ENCODE peak calls at places on chromosomes 12 and 14, in nine cellular contexts. K, Z, W, T, I, V, L, S and J are unnamed samples.

GRCh38 chr12:54383041-54383609 is 1.4 kb downstream of the ZNF385A start:
- DNase-seq in W (no peak), I (no peak), Z (no peak), T (peak), K (peak), V (peak), S (no peak), L (no peak), J (peak)

GRCh38 chr14:22339277-22339676 is 249.7 kb downstream of the DAD1 start:
- DNase-seq in L (no peak), I (peak), T (peak), W (no peak), Z (no peak), S (peak), K (no peak), V (no peak), J (peak)

GRCh38 chr14:26531894-26532293 is 65.9 kb downstream of the NOVA1 start:
- DNase-seq in I (no peak), V (peak), K (peak), L (no peak), W (no peak), Z (no peak), S (no peak), T (peak), J (peak)

GRCh38 chr14:56686416-56686815 is 106.8 kb downstream of the TMEM260 start:
- DNase-seq in V (peak), Z (peak), L (no peak), W (no peak), T (no peak), K (no peak), S (no peak), I (no peak), J (no peak)

GRCh38 chr12:50927356-50927755 is 25.0 kb upstream of the HIGD1C start:
- DNase-seq in S (no peak), I (no peak), Z (no peak), T (no peak), L (no peak), V (no peak), W (no peak), K (no peak), J (no peak)

GRCh38 chr14:52299692-52300278 is 14.3 kb upstream of the PTGER2 start:
- DNase-seq in W (peak), K (peak), T (peak), L (no peak), Z (peak), I (no peak), V (peak), S (no peak), J (peak)

GRCh38 chr14:37145395-37145794 is 27.0 kb downstream of the SLC25A21 start:
- DNase-seq in Z (no peak), L (no peak), I (no peak), K (no peak), T (no peak), V (peak), S (no peak), W (no peak), J (no peak)

GRCh38 chr14:73745571-73746539 is 31.7 kb upstream of the PNMA1 start:
- DNase-seq in K (no peak), V (no peak), W (no peak), S (peak), I (no peak), T (no peak), Z (no peak), L (no peak), J (no peak)

GRCh38 chr14:93880025-93880820 is 46.9 kb upstream of the FAM181A start:
- DNase-seq in W (no peak), V (no peak), L (no peak), T (peak), Z (no peak), S (peak), K (no peak), I (no peak), J (no peak)

GRCh38 chr14:95623195-95623594 is 63.0 kb upstream of the TCL1B start:
- DNase-seq in V (no peak), L (no peak), I (no peak), K (no peak), T (peak), Z (no peak), S (no peak), W (no peak), J (no peak)

GRCh38 chr14:73754911-73755360 is 40.8 kb upstream of the PNMA1 start:
- DNase-seq in I (peak), S (peak), T (peak), W (no peak), L (no peak), K (no peak), V (no peak), Z (no peak), J (peak)

GRCh38 chr12:91551242-91551641 is 368.6 kb upstream of the DCN start:
- DNase-seq in L (no peak), Z (no peak), S (no peak), I (no peak), W (no peak), T (no peak), K (no peak), V (no peak), J (no peak)

GRCh38 chr14:29648045-29648444 is 279.6 kb downstream of the PRKD1 start:
- DNase-seq in W (no peak), I (no peak), T (peak), V (no peak), L (no peak), K (no peak), S (no peak), Z (no peak), J (peak)

GRCh38 chr14:62077676-62078261 is 315.5 kb downstream of the SNAPC1 start:
- DNase-seq in T (no peak), Z (no peak), S (no peak), L (no peak), K (no peak), V (no peak), I (no peak), W (no peak), J (no peak)

GRCh38 chr14:70357985-70358384 is 1.5 kb downstream of the COX16 start:
- DNase-seq in S (no peak), V (no peak), K (no peak), I (no peak), T (no peak), L (no peak), Z (no peak), W (no peak), J (no peak)

GRCh38 chr14:101706509-101707284 is 54.8 kb upstream of the PPP2R5C start:
- DNase-seq in I (no peak), W (no peak), S (no peak), T (peak), L (no peak), K (no peak), Z (no peak), V (no peak), J (no peak)

GRCh38 chr14:102351023-102351422 is 11.7 kb downstream of the CINP start:
- DNase-seq in T (no peak), I (no peak), V (no peak), K (no peak), Z (no peak), L (no peak), S (no peak), W (no peak), J (no peak)

GRCh38 chr12:65640489-65640901 is 183.8 kb upstream of the HMGA2 start:
- DNase-seq in S (no peak), T (peak), K (no peak), I (no peak), W (no peak), Z (no peak), L (no peak), V (no peak), J (peak)

GRCh38 chr12:111598637-111599458 is at the start of gene ATXN2:
- DNase-seq in K (no peak), S (peak), Z (peak), V (no peak), W (no peak), I (peak), L (no peak), T (peak), J (no peak)
- TF ChIP-seq CTCF in K (no peak), S (no peak), Z (no peak), V (no peak), W (no peak), I (no peak), L (no peak), T (no peak), J (no peak)

GRCh38 chr12:41205070-41205715 is 17.1 kb downstream of the PDZRN4 start:
- DNase-seq in T (no peak), V (no peak), L (no peak), Z (peak), K (no peak), W (no peak), I (no peak), S (no peak), J (no peak)
- H3K4me3 ChIP-seq in T (no peak), V (no peak), L (peak), Z (no peak), K (no peak), W (no peak), I (no peak), S (no peak), J (no peak)

DNA sequence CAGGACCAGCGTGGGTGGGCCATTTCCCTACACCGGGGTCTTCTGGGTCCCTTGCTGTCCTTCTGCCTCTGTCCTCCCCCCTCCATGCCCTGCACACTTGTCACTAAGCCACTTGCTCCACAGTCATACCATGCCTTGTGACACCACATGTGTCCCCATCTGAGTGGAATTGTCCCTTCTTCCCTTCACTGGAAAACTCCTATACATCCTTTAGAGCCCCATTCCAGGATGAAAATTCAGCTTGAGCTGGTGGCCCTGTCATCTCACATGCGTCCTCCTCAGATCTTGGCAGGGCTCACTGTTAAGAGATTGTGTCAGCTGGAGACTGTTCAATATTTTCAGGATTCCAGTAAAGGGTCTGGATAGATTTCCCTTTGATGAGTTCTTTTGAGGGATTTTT is 87.4 kb downstream of the DNAH10 start:
- DNase-seq in S (no peak), V (no peak), Z (no peak), L (no peak), I (no peak), T (no peak), W (no peak), K (no peak), J (no peak)
- TF ChIP-seq CTCF in S (no peak), V (no peak), Z (no peak), L (no peak), I (no peak), T (no peak), W (no peak), K (no peak), J (no peak)

DNA sequence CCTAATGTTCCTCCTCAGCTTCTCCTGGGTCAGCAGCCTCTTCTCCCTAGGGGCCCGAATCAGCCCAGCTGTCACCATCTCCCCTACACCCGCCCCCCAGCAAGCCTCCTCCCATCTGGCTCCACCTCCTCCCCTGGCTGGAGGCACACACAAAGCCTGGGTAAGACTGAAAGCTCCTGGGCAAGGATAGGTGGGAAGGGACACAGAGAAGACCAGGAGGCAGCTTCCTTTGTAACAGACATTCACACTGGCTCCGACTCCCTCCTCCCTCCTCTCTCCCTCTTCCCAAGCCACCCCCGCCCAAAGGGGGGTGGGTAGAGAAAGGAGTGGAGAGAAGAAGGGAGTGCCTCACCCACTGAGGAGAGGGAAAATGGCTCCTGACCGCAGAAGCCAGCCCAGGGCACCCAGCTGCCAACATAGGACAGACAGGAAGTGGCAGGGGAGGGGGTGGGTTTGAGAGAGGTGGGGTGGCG is 4.0 kb downstream of the CHD4 start:
- DNase-seq in K (no peak), Z (peak), I (no peak), T (peak), V (peak), L (no peak), W (no peak), S (peak), J (peak)
- H3K4me3 ChIP-seq in K (no peak), Z (peak), I (no peak), T (peak), V (no peak), L (peak), W (no peak), S (peak), J (peak)

GRCh38 chr12:13230500-13230899 is 34.0 kb downstream of the EMP1 start:
- DNase-seq in I (no peak), L (no peak), W (no peak), Z (no peak), S (peak), V (no peak), K (no peak), T (peak), J (no peak)

GRCh38 chr12:13228579-13228978 is 32.1 kb downstream of the EMP1 start:
- DNase-seq in V (no peak), S (no peak), K (no peak), L (no peak), T (no peak), W (no peak), I (no peak), Z (no peak), J (no peak)

GRCh38 chr12:13227191-13227590 is 30.7 kb downstream of the EMP1 start:
- DNase-seq in Z (no peak), V (no peak), L (no peak), K (no peak), W (no peak), S (no peak), T (no peak), I (no peak), J (no peak)

GRCh38 chr12:13234045-13234641 is 37.6 kb downstream of the EMP1 start:
- DNase-seq in L (no peak), I (no peak), W (peak), K (peak), S (peak), T (peak), V (peak), Z (peak), J (peak)

DNA sequence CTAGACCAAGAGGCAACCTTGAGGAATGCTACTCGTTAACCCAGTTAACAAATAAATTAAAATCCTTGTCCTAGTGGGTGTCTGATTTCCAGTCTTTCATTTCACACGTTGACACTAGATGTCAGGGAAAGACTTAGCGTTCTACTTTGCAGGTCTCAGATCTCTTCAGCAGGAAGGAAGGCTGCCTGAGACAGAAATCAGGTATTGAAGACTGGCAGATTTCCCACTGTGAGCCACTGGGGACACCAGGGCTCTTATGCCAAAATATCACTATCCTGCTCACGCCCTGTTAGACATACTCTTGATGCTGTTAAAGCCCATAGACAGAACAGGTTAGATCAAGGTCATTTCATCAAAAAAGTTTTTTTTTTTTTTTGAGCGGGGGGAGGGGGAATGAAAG is 33.0 kb downstream of the EMP1 start:
- DNase-seq in Z (peak), V (no peak), I (no peak), L (no peak), S (no peak), K (peak), W (no peak), T (no peak), J (no peak)
- TF ChIP-seq CTCF in Z (no peak), V (peak), I (no peak), L (no peak), S (no peak), K (no peak), W (no peak), T (no peak), J (no peak)

GRCh38 chr12:108637222-108637621 is 3.5 kb upstream of the SELPLG start:
- DNase-seq in W (no peak), T (no peak), S (no peak), V (no peak), L (no peak), I (no peak), Z (no peak), K (no peak), J (no peak)

GRCh38 chr12:108634225-108634795 is 616 bp upstream of the SELPLG start:
- DNase-seq in S (no peak), K (peak), L (no peak), Z (no peak), I (peak), W (no peak), V (no peak), T (no peak), J (no peak)

GRCh38 chr12:108637631-108638030 is 3.9 kb upstream of the SELPLG start:
- DNase-seq in T (no peak), K (no peak), Z (no peak), I (no peak), S (no peak), W (no peak), V (no peak), L (no peak), J (no peak)

GRCh38 chr12:108635201-108635996 is 1.7 kb upstream of the SELPLG start:
- DNase-seq in T (no peak), S (no peak), K (no peak), W (no peak), I (no peak), L (no peak), V (no peak), Z (peak), J (no peak)

DNA sequence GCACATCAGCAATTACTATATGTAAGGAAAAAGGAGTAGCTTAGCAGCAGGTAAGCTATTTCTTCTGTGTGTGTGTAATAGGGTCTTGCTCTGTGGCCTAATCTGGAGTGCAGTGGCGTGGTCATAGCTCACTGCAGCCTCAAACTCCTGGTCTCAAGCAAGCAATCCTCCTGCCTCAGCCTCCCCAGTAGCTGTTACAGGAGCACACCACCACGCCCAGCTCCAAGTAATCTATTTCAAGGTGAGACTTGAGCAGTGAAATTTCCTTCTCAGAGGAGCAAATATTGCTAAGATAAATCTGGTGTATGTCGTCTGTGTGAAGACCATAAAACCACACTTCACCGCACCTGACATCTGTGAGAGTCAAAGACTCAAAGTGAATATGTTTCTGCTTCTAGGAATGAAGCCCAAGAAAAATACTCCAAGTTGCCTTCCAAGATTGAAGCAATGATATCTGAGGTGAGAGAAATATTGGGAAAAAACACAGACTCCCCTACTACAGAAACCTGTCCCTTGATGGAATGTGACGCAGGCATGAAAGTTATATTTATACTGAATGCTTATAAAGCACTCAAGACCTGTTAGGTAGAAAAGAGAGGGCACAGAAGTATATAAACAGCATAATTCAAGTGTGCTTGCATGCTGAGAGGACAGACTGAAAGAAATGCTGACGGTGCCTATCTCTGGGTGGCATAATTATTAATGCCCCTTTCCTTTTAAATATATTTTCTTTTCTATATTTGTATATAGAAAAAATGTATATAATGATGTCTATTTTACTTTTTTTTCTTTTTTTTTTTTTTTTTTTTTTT is 2.5 kb upstream of the SELPLG start:
- DNase-seq in V (no peak), W (no peak), K (no peak), I (no peak), T (no peak), S (no peak), L (no peak), Z (no peak), J (no peak)
- H3K4me3 ChIP-seq in V (no peak), W (no peak), K (no peak), I (no peak), T (no peak), S (no peak), L (no peak), Z (no peak), J (no peak)

GRCh38 chr12:108514973-108515814 is at the start of gene FICD:
- DNase-seq in S (peak), Z (peak), L (peak), W (peak), T (peak), K (peak), I (peak), V (peak), J (peak)
- TF ChIP-seq CTCF in S (no peak), Z (peak), L (no peak), W (no peak), T (no peak), K (no peak), I (no peak), V (no peak), J (no peak)

GRCh38 chr14:59154383-59154782 is 34.1 kb upstream of the DAAM1 start:
- DNase-seq in L (no peak), V (no peak), I (no peak), T (no peak), W (no peak), S (no peak), K (no peak), Z (no peak), J (peak)
- H3K4me3 ChIP-seq in L (no peak), V (no peak), I (no peak), T (no peak), W (no peak), S (no peak), K (no peak), Z (no peak), J (no peak)

DNA sequence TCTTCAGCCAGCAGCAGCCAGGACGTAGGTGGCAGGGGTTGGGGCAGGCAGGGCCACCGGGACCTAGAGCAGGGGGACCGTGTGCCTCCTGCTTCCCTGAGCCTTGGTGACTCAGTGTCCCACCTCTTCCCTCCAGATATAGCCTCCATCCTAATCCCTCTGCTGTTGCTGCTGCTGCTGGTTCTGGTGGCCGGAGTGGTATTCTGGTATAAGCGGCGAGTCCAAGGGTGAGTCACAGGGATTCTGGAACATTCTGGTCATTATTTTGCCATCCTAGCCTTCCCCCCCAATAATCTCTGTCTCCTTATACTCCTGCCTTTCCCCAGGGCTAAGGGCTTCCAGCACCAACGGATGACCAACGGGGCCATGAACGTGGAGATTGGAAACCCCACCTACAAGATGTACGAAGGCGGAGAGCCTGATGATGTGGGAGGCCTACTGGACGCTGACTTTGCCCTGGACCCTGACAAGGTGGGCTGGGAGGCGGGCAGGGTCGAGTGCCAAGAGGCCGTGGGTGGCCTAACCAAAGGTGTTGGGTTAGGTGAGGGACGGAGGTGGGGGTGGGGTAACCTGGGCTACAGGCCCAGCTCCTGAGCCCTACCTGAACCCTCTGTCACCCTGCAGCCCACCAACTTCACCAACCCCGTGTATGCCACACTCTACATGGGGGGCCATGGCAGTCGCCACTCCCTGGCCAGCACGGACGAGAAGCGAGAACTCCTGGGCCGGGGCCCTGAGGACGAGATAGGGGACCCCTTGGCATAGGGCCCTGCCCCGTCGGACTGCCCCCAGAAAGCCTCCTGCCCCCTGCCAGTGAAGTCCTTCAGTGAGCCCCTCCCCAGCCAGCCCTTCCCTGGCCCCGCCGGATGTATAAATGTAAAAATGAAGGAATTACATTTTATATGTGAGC is 4.5 kb upstream of the NXPH4 start:
- DNase-seq in L (no peak), W (no peak), I (peak), Z (no peak), V (no peak), T (no peak), K (no peak), S (peak), J (no peak)
- TF ChIP-seq CTCF in L (no peak), W (no peak), I (no peak), Z (no peak), V (no peak), T (peak), K (no peak), S (no peak), J (peak)